ENCODE peak calls at places on chromosome 17, in six cellular contexts. One of them, this sample, is unnamed.

GRCh38 chr17:14355556-14355955 is 54.7 kb downstream of the HS3ST3B1 start:
- DNase-seq in ovary: no peak
- DNase-seq in astrocyte of the spinal cord: no peak
- DNase-seq in HFF-Myc: no peak
- DNase-seq in progenitor cell of endocrine pancreas: no peak
- DNase-seq in transverse colon: no peak
- DNase-seq in this sample: no peak

GRCh38 chr17:74369221-74369620 is 1.9 kb downstream of the GPR142 start:
- DNase-seq in HFF-Myc: no peak
- DNase-seq in progenitor cell of endocrine pancreas: no peak
- DNase-seq in transverse colon: peak
- DNase-seq in ovary: no peak
- DNase-seq in astrocyte of the spinal cord: no peak
- DNase-seq in this sample: no peak

GRCh38 chr17:4788807-4789700 is at the start of gene GLTPD2:
- DNase-seq in progenitor cell of endocrine pancreas: peak
- DNase-seq in HFF-Myc: no peak
- DNase-seq in transverse colon: peak
- DNase-seq in ovary: no peak
- DNase-seq in astrocyte of the spinal cord: no peak
- DNase-seq in this sample: peak

GRCh38 chr17:56142325-56142724 is 10.9 kb upstream of the ANKFN1 start:
- DNase-seq in ovary: no peak
- DNase-seq in HFF-Myc: no peak
- DNase-seq in astrocyte of the spinal cord: peak
- DNase-seq in progenitor cell of endocrine pancreas: no peak
- DNase-seq in transverse colon: no peak
- DNase-seq in this sample: no peak

GRCh38 chr17:82949361-82949760 is 109.5 kb upstream of the ZNF750 start:
- DNase-seq in progenitor cell of endocrine pancreas: no peak
- DNase-seq in HFF-Myc: no peak
- DNase-seq in ovary: peak
- DNase-seq in transverse colon: no peak
- DNase-seq in astrocyte of the spinal cord: no peak
- DNase-seq in this sample: no peak

GRCh38 chr17:47879028-47879585 is 16.9 kb upstream of the SP2 start:
- DNase-seq in HFF-Myc: no peak
- DNase-seq in transverse colon: no peak
- DNase-seq in progenitor cell of endocrine pancreas: no peak
- DNase-seq in astrocyte of the spinal cord: peak
- DNase-seq in ovary: no peak
- DNase-seq in this sample: no peak

GRCh38 chr17:49739662-49740271 is 24.2 kb downstream of the FAM117A start:
- DNase-seq in progenitor cell of endocrine pancreas: no peak
- DNase-seq in transverse colon: peak
- DNase-seq in ovary: peak
- DNase-seq in astrocyte of the spinal cord: no peak
- DNase-seq in HFF-Myc: no peak
- DNase-seq in this sample: no peak

GRCh38 chr17:73139296-73139695 is 25.5 kb upstream of the SSTR2 start:
- DNase-seq in transverse colon: no peak
- DNase-seq in progenitor cell of endocrine pancreas: no peak
- DNase-seq in HFF-Myc: no peak
- DNase-seq in astrocyte of the spinal cord: no peak
- DNase-seq in ovary: no peak
- DNase-seq in this sample: no peak

GRCh38 chr17:57234252-57235092 is 21.9 kb upstream of the MSI2 start:
- DNase-seq in transverse colon: no peak
- DNase-seq in astrocyte of the spinal cord: no peak
- DNase-seq in progenitor cell of endocrine pancreas: no peak
- DNase-seq in ovary: no peak
- DNase-seq in HFF-Myc: no peak
- DNase-seq in this sample: no peak
- TF ChIP-seq CTCF in transverse colon: no peak
- TF ChIP-seq CTCF in astrocyte of the spinal cord: no peak
- TF ChIP-seq CTCF in progenitor cell of endocrine pancreas: no peak
- TF ChIP-seq CTCF in ovary: no peak
- TF ChIP-seq CTCF in HFF-Myc: no peak
- TF ChIP-seq CTCF in this sample: no peak

DNA sequence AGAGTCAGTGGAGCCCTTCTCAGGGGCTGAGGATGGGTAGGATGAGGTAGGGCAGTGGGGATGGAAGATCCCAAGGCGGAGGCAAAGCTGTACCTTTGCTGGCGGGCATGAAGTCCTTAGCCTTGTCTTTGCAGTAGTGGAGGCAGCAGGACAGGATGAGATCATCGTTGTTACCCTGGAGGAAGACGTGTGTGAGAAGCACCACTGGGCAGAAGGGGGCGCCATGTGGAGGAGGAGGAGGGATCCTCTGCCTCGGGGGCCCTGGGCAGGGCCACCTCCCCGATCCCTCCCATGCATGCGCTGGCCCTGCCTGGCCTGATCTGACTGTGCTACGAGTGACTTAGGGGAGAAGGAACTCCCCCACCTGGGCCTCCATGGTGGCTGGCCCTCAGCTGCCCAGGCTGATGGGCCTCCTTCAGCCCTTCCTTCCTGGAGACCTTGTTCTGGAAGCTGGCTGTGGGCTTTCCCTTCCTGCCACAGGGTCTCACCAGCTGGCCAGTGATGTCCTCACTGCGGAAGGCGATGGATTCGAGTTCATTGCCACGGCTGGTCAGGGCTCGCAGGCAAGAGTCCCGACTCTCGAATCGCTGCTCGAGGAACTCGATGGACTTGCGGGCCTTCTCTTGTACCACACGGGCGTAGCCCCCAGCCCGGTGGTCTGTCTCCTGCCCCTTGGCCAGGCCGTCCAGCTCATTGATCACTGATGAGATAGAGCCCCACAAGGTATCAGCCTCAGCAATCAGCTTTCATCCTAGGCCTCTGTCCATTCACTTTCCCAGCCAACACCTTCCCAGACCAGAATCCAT is 10.3 kb downstream of the HIC1 start:
- DNase-seq in transverse colon: peak
- DNase-seq in astrocyte of the spinal cord: peak
- DNase-seq in progenitor cell of endocrine pancreas: no peak
- DNase-seq in ovary: peak
- DNase-seq in HFF-Myc: no peak
- DNase-seq in this sample: no peak
- TF ChIP-seq CTCF in transverse colon: peak
- TF ChIP-seq CTCF in astrocyte of the spinal cord: peak
- TF ChIP-seq CTCF in progenitor cell of endocrine pancreas: peak
- TF ChIP-seq CTCF in ovary: no peak
- TF ChIP-seq CTCF in HFF-Myc: peak
- TF ChIP-seq CTCF in this sample: no peak

GRCh38 chr17:18139498-18139897 is 30.9 kb downstream of the MYO15A start:
- DNase-seq in HFF-Myc: no peak
- DNase-seq in astrocyte of the spinal cord: no peak
- DNase-seq in progenitor cell of endocrine pancreas: no peak
- DNase-seq in ovary: no peak
- DNase-seq in transverse colon: no peak
- DNase-seq in this sample: no peak

GRCh38 chr17:18139949-18140348 is 31.4 kb downstream of the MYO15A start:
- DNase-seq in progenitor cell of endocrine pancreas: no peak
- DNase-seq in ovary: no peak
- DNase-seq in transverse colon: no peak
- DNase-seq in HFF-Myc: no peak
- DNase-seq in astrocyte of the spinal cord: no peak
- DNase-seq in this sample: no peak

GRCh38 chr17:18140648-18141047 is 32.1 kb downstream of the MYO15A start:
- DNase-seq in progenitor cell of endocrine pancreas: no peak
- DNase-seq in HFF-Myc: no peak
- DNase-seq in transverse colon: no peak
- DNase-seq in astrocyte of the spinal cord: no peak
- DNase-seq in ovary: no peak
- DNase-seq in this sample: no peak

GRCh38 chr17:18142417-18142816 is 33.9 kb downstream of the MYO15A start:
- DNase-seq in transverse colon: no peak
- DNase-seq in HFF-Myc: no peak
- DNase-seq in progenitor cell of endocrine pancreas: no peak
- DNase-seq in ovary: no peak
- DNase-seq in astrocyte of the spinal cord: no peak
- DNase-seq in this sample: no peak

GRCh38 chr17:18141210-18141803 is 32.8 kb downstream of the MYO15A start:
- DNase-seq in ovary: no peak
- DNase-seq in progenitor cell of endocrine pancreas: no peak
- DNase-seq in astrocyte of the spinal cord: peak
- DNase-seq in HFF-Myc: peak
- DNase-seq in transverse colon: no peak
- DNase-seq in this sample: peak
- TF ChIP-seq CTCF in ovary: peak
- TF ChIP-seq CTCF in progenitor cell of endocrine pancreas: peak
- TF ChIP-seq CTCF in astrocyte of the spinal cord: peak
- TF ChIP-seq CTCF in HFF-Myc: peak
- TF ChIP-seq CTCF in transverse colon: peak
- TF ChIP-seq CTCF in this sample: no peak

GRCh38 chr17:1170739-1171138 is 9.0 kb downstream of the ABR start:
- DNase-seq in transverse colon: no peak
- DNase-seq in astrocyte of the spinal cord: no peak
- DNase-seq in HFF-Myc: no peak
- DNase-seq in progenitor cell of endocrine pancreas: no peak
- DNase-seq in ovary: no peak
- DNase-seq in this sample: no peak
- TF ChIP-seq CTCF in transverse colon: no peak
- TF ChIP-seq CTCF in astrocyte of the spinal cord: peak
- TF ChIP-seq CTCF in HFF-Myc: peak
- TF ChIP-seq CTCF in progenitor cell of endocrine pancreas: peak
- TF ChIP-seq CTCF in ovary: no peak
- TF ChIP-seq CTCF in this sample: no peak

DNA sequence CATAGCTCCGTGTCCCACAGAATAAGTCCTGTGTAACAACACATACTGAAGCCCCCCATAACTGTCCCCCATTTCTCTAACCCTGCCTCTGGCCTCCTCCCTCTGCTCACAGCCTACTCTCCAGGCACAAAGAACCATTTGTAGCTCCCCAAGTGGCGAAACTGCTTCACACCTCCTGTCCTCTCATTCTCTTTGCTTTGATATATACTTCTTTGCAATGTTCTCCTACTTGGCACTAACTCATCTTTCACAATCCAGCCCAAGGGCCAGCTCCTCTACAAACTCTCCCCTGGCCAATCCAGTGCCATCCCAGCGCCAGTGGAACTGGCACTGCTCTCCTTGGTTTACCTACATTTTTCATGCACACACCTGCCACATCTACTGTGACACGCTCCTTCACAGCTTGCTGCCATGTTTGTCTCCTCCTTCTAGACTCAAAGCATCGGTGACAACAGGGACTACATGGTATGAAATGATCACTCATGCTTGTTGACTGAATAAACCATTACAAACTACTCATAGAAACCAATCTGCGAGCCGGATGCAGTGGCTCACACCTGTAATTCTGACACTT is 12.8 kb downstream of the CYTH1 start:
- DNase-seq in progenitor cell of endocrine pancreas: no peak
- DNase-seq in transverse colon: no peak
- DNase-seq in ovary: no peak
- DNase-seq in astrocyte of the spinal cord: no peak
- DNase-seq in HFF-Myc: no peak
- DNase-seq in this sample: no peak
- TF ChIP-seq CTCF in progenitor cell of endocrine pancreas: no peak
- TF ChIP-seq CTCF in transverse colon: no peak
- TF ChIP-seq CTCF in ovary: no peak
- TF ChIP-seq CTCF in astrocyte of the spinal cord: peak
- TF ChIP-seq CTCF in HFF-Myc: no peak
- TF ChIP-seq CTCF in this sample: no peak

GRCh38 chr17:81536299-81537290 is 8.4 kb downstream of the FSCN2 start:
- DNase-seq in ovary: no peak
- DNase-seq in astrocyte of the spinal cord: no peak
- DNase-seq in transverse colon: no peak
- DNase-seq in HFF-Myc: no peak
- DNase-seq in progenitor cell of endocrine pancreas: no peak
- DNase-seq in this sample: peak

GRCh38 chr17:81537343-81537855 is 9.2 kb downstream of the FSCN2 start:
- DNase-seq in progenitor cell of endocrine pancreas: peak
- DNase-seq in HFF-Myc: no peak
- DNase-seq in ovary: no peak
- DNase-seq in astrocyte of the spinal cord: no peak
- DNase-seq in transverse colon: peak
- DNase-seq in this sample: peak

GRCh38 chr17:81539571-81539900 is 11.4 kb downstream of the FSCN2 start:
- DNase-seq in HFF-Myc: no peak
- DNase-seq in progenitor cell of endocrine pancreas: no peak
- DNase-seq in transverse colon: no peak
- DNase-seq in astrocyte of the spinal cord: no peak
- DNase-seq in ovary: no peak
- DNase-seq in this sample: no peak

GRCh38 chr17:81538651-81539570 is 10.7 kb downstream of the FSCN2 start:
- DNase-seq in progenitor cell of endocrine pancreas: no peak
- DNase-seq in astrocyte of the spinal cord: no peak
- DNase-seq in transverse colon: no peak
- DNase-seq in HFF-Myc: no peak
- DNase-seq in ovary: no peak
- DNase-seq in this sample: no peak

DNA sequence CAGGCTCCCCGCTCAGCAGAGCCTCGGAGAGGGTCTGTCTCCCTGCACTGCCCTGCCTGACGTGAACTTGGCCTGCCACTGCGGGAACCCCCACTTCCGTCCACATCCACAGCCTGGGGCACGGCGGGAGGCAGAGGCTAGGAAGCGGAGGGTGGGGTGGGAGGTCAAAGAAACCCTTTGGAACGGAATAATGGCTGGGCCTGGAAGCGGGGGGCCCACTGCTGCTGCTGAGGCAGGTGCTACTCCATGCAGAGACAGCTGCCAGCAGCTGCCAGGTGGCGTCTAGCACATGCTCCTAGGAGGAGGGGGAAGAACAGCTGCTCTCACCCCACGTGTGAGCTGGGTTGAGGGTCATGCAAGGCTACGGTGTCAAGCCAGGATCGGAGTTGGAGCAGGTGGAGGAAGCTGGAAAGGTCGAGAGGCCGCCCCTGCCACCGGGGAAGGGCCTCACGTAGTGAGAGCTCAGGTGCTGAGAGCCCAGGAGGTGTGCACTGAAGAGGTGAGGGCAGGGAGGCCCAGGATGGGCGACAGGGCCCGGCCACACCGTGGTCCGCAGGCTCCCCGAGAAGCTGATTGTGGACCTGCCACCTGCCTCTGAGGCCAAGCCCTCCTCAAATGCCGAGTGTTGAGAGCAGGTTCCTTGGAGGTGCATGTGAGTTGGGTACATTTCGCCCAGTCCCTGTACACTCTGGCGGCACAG is 9.8 kb downstream of the FSCN2 start:
- DNase-seq in transverse colon: no peak
- DNase-seq in ovary: no peak
- DNase-seq in astrocyte of the spinal cord: no peak
- DNase-seq in progenitor cell of endocrine pancreas: no peak
- DNase-seq in HFF-Myc: no peak
- DNase-seq in this sample: no peak
- TF ChIP-seq CTCF in transverse colon: no peak
- TF ChIP-seq CTCF in ovary: no peak
- TF ChIP-seq CTCF in astrocyte of the spinal cord: no peak
- TF ChIP-seq CTCF in progenitor cell of endocrine pancreas: no peak
- TF ChIP-seq CTCF in HFF-Myc: no peak
- TF ChIP-seq CTCF in this sample: no peak

DNA sequence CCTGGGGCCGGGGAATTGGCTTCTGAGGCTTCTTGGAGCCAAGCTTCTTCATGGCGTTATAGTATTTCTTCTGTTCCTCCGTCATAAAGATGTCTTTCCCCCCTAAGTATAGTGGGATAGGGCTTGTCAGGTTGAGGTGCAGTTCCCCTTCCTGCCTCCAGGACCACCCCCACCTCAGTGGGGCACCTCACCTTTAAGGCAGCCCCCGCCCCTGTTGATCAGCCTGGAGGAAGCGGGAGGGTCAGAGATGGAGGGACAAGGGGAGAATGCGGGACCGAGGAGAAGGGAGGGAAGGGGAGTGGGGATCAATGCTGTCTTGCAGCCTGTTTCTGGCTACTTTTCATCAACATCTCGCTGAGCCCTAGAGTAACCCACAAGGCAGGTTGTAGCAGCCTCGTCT is 11.6 kb upstream of the CD79B start:
- DNase-seq in HFF-Myc: no peak
- DNase-seq in astrocyte of the spinal cord: no peak
- DNase-seq in progenitor cell of endocrine pancreas: no peak
- DNase-seq in ovary: no peak
- DNase-seq in transverse colon: no peak
- DNase-seq in this sample: no peak
- TF ChIP-seq CTCF in HFF-Myc: no peak
- TF ChIP-seq CTCF in astrocyte of the spinal cord: peak
- TF ChIP-seq CTCF in progenitor cell of endocrine pancreas: peak
- TF ChIP-seq CTCF in ovary: no peak
- TF ChIP-seq CTCF in transverse colon: no peak
- TF ChIP-seq CTCF in this sample: no peak